ENCODE peak calls at places on chromosome 18, in four cellular contexts. F, S, Y and K are unnamed samples.

GRCh38 chr18:21490745-21491144 is 109.8 kb downstream of the ESCO1 start:
- DNase-seq in F (no peak), S (no peak), Y (no peak), K (no peak)

GRCh38 chr18:61898576-61899205 is 5.9 kb upstream of the RNF152 start:
- DNase-seq in F (no peak), S (no peak), Y (no peak), K (no peak)

GRCh38 chr18:73283032-73283431 is 415.2 kb upstream of the NETO1 start:
- DNase-seq in F (no peak), S (no peak), Y (peak), K (no peak)

GRCh38 chr18:53909668-53910067 is 314.8 kb downstream of the MBD2 start:
- DNase-seq in F (no peak), S (no peak), Y (peak), K (peak)

GRCh38 chr18:6595666-6596065 is 133.8 kb upstream of the ARHGAP28 start:
- DNase-seq in F (no peak), S (no peak), Y (no peak), K (no peak)

GRCh38 chr18:10560457-10561045 is 34.7 kb downstream of the NAPG start:
- DNase-seq in F (peak), S (peak), Y (peak), K (peak)

GRCh38 chr18:9825571-9826073 is 60.2 kb upstream of the TXNDC2 start:
- DNase-seq in F (no peak), S (no peak), Y (peak), K (peak)

GRCh38 chr18:32298289-32298688 is 108.5 kb downstream of the MEP1B start:
- DNase-seq in F (no peak), S (no peak), Y (no peak), K (no peak)

GRCh38 chr18:27599202-27599829 is 414.2 kb upstream of the CHST9 start:
- DNase-seq in F (peak), S (peak), Y (peak), K (peak)

GRCh38 chr18:34840416-34840815 is 130.3 kb downstream of the DTNA start:
- DNase-seq in F (no peak), S (no peak), Y (no peak), K (no peak)

GRCh38 chr18:49814147-49814499 is 790 bp upstream of the ACAA2 start:
- DNase-seq in F (peak), S (peak), Y (peak), K (peak)
- H2AK5ac ChIP-seq in F (no peak), S (no peak), Y (no peak), K (no peak)

GRCh38 chr18:68714707-68715496 is at the start of gene TMX3:
- DNase-seq in F (peak), S (peak), Y (peak), K (peak)
- H2AK5ac ChIP-seq in F (no peak), S (no peak), Y (no peak), K (no peak)

GRCh38 chr18:48926420-48926857 is 24.3 kb downstream of the SMAD7 start:
- DNase-seq in F (no peak), S (no peak), Y (no peak), K (no peak)
- H2AK5ac ChIP-seq in F (no peak), S (peak), Y (peak), K (no peak)

DNA sequence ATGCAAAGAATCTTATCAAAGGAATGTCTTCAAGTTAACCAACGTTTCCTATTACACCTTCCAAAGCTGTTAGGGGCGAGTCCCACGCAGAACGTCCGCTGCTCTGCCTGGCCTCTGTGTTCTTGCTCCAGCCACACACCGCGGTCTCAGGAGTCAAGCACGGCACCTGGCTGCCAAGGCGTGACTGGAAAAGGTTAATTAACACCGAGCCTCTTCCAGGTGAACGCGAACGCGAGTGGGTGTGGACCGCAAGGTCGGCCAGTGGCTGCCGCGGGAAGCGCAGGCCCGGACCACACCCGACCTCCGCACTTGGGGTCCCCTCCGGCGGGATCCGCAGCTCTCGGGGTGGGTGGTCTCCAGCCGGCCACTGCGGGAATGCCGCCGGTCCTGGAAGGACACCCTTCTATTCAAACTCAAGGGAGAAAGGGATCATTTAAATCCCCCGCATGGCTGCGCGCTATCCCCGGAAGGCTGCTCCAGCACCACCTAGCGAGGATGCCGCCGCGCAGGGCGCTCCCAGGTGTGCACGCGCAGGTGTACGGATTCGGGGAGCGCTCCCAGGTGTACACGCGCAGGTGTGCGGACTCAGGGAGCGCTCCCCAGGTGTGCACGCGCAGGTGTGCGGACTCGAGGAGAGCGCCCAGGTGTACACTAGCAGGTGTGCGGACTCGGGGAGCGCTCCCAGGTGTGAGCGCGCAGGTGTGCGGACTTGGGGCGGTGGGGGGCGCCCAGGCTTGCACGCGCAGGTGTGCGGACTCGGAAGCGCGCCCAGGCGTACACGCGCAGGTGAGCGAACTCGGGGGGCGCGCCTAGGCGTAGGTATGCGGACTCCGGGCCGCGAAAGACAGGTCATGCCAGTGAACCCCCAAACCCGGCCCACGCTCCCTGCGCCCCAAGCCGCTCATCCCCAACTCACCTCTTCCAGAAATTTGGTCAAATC is 662 bp downstream of the CYB5A start:
- DNase-seq in F (peak), S (no peak), Y (no peak), K (peak)
- H2AK5ac ChIP-seq in F (no peak), S (peak), Y (no peak), K (no peak)

GRCh38 chr18:49276680-49277079 is 183.8 kb downstream of the DYM start:
- DNase-seq in F (no peak), S (no peak), Y (no peak), K (no peak)
- H2AK5ac ChIP-seq in F (no peak), S (no peak), Y (no peak), K (no peak)